ENCODE peak calls at places on chromosomes 12 and 14, in four cellular contexts. N is H1, P is GM12878, W is K562. H is an unnamed sample.

GRCh38 chr14:36771256-36771655 is 109.6 kb downstream of the PAX9 start:
- DNase-seq in N (no peak), P (no peak), W (no peak), H (peak)

GRCh38 chr14:96363751-96364336 is 518 bp downstream of the GSKIP start:
- DNase-seq in N (no peak), P (no peak), W (peak), H (peak)

GRCh38 chr14:78007160-78007559 is 163.0 kb upstream of the NRXN3 start:
- DNase-seq in N (no peak), P (no peak), W (no peak), H (no peak)

GRCh38 chr14:61203059-61203753 is 77.9 kb downstream of the TMEM30B start:
- DNase-seq in N (no peak), P (no peak), W (no peak), H (no peak)

GRCh38 chr12:69540606-69541386 is 44.5 kb upstream of the CCT2 start:
- DNase-seq in N (no peak), P (no peak), W (no peak), H (no peak)

GRCh38 chr12:81819991-81820633 is 61.0 kb upstream of the PPFIA2 start:
- DNase-seq in N (no peak), P (no peak), W (no peak), H (no peak)

GRCh38 chr12:53232641-53233538 is 881 bp upstream of the RARG start:
- DNase-seq in N (no peak), P (no peak), W (no peak), H (no peak)

GRCh38 chr12:119448737-119449136 is 114.2 kb downstream of the CCDC60 start:
- DNase-seq in N (no peak), P (no peak), W (no peak), H (no peak)

GRCh38 chr14:21987937-21988336 is 314.3 kb upstream of the OR4E1 start:
- DNase-seq in N (no peak), P (no peak), W (peak), H (peak)

GRCh38 chr12:111467092-111467861 is 61.6 kb downstream of the SH2B3 start:
- DNase-seq in N (peak), P (no peak), W (no peak), H (peak)

GRCh38 chr12:45369065-45369464 is 153.2 kb downstream of the ANO6 start:
- DNase-seq in N (no peak), P (no peak), W (no peak), H (no peak)

GRCh38 chr12:81294325-81295190 is 216.7 kb downstream of the ACSS3 start:
- DNase-seq in N (no peak), P (no peak), W (no peak), H (no peak)

GRCh38 chr12:93181396-93181965 is 196.2 kb upstream of the NUDT4 start:
- DNase-seq in N (no peak), P (no peak), W (no peak), H (no peak)

GRCh38 chr12:53414756-53415417 is 8.8 kb upstream of the AMHR2 start:
- DNase-seq in N (no peak), P (no peak), W (peak), H (no peak)

GRCh38 chr12:83945871-83946270 is 966.7 kb downstream of the SLC6A15 start:
- DNase-seq in N (no peak), P (no peak), W (no peak), H (peak)

GRCh38 chr12:128047266-128048060 is 219.5 kb upstream of the TMEM132C start:
- DNase-seq in N (no peak), P (no peak), W (no peak), H (no peak)

GRCh38 chr14:101844752-101845151 is 83.2 kb downstream of the PPP2R5C start:
- DNase-seq in N (no peak), P (no peak), W (no peak), H (no peak)
- TF ChIP-seq RAD21 in N (no peak), P (no peak), W (no peak), H (no peak)

GRCh38 chr12:116266220-116266619 is 11.3 kb downstream of the MED13L start:
- DNase-seq in N (no peak), P (no peak), W (no peak), H (no peak)
- TF ChIP-seq CREB1 in N (no peak), P (no peak), W (no peak), H (no peak)

GRCh38 chr14:33175951-33176350 is 237.3 kb downstream of the NPAS3 start:
- DNase-seq in N (no peak), P (no peak), W (no peak), H (no peak)
- TF ChIP-seq RAD21 in N (no peak), P (no peak), W (no peak), H (no peak)

GRCh38 chr14:56787530-56787929 is 22.7 kb downstream of the OTX2 start:
- DNase-seq in N (no peak), P (no peak), W (no peak), H (no peak)
- TF ChIP-seq CREB1 in N (no peak), P (no peak), W (no peak), H (no peak)